ENCODE peak calls at places on chromosomes 7 and 10, in four cellular contexts. V is activated gamma-delta T cell, I is HCEC 1CT, H is NCI-H345. W is an unnamed sample.

GRCh38 chr7:122626785-122627184 is 72.1 kb downstream of the RNF133 start:
- DNase-seq in I (no peak), V (no peak), H (peak; percentile 19), W (no peak)

GRCh38 chr10:43226851-43227845 is 39.7 kb downstream of the RASGEF1A start:
- DNase-seq in H (no peak), I (no peak), V (no peak), W (no peak)

GRCh38 chr7:15870337-15870736 is 183.9 kb upstream of the MEOX2 start:
- DNase-seq in H (no peak), V (no peak), I (no peak), W (no peak)

GRCh38 chr10:127046975-127047877 is 142.0 kb downstream of the DOCK1 start:
- DNase-seq in H (no peak), I (peak; percentile 35), V (no peak), W (no peak)

GRCh38 chr10:30562787-30563186 is 66.8 kb downstream of the LYZL2 start:
- DNase-seq in V (no peak), I (peak; percentile 23), H (no peak), W (no peak)

GRCh38 chr7:12635830-12636229 is 51.6 kb upstream of the ARL4A start:
- DNase-seq in V (no peak), H (no peak), I (no peak), W (no peak)

GRCh38 chr7:121372376-121373024 is 23.6 kb downstream of the FAM3C start:
- DNase-seq in H (no peak), V (no peak), I (peak; percentile 47), W (no peak)

GRCh38 chr7:101124376-101125056 is 2.4 kb upstream of the SERPINE1 start:
- DNase-seq in I (peak; percentile 77), H (peak; percentile 18), V (no peak), W (no peak)

GRCh38 chr7:28754027-28754426 is 204.1 kb downstream of the TRIL start:
- DNase-seq in H (no peak), I (peak; percentile 64), V (no peak), W (peak; percentile 34)

GRCh38 chr7:51702673-51703072 is 386.1 kb upstream of the COBL start:
- DNase-seq in I (no peak), H (no peak), V (no peak), W (no peak)

GRCh38 chr7:42495251-42495650 is 258.2 kb upstream of the GLI3 start:
- DNase-seq in I (peak; percentile 35), H (no peak), V (no peak), W (no peak)

W was measured in cerebellum.